ENCODE peak calls at places on chromosomes 7 and 10, in eight cellular contexts. J is aorta, M is Peyer's patch, N is fibroblast of lung, D is uterus, U is lower lobe of right lung, Z is mesendoderm, I is thoracic aorta. L is an unnamed sample. For H3K36me3 and H3K4me1, the result is how much of the 10 kb centered on the place peaks cover.

GRCh38 chr7:128135275-128136214 is 104.3 kb upstream of the LRRC4 start:
- DNase-seq in J (peak), M (peak), N (peak), D (peak), U (peak), Z (peak), I (no peak), L (peak)

GRCh38 chr7:36784991-36785940 is 61.0 kb upstream of the AOAH start:
- DNase-seq in J (peak), M (no peak), N (no peak), D (no peak), U (peak), Z (no peak), I (no peak), L (peak)

GRCh38 chr7:29288534-29289091 is 94.0 kb downstream of the CHN2 start:
- DNase-seq in J (no peak), M (no peak), N (no peak), D (no peak), U (no peak), Z (no peak), I (no peak), L (no peak)

GRCh38 chr7:92695308-92696261 is 105.4 kb upstream of the FAM133B start:
- DNase-seq in J (no peak), M (peak), N (peak), D (peak), U (peak), Z (peak), I (no peak), L (peak)

GRCh38 chr7:155298288-155298833 is 683 bp downstream of the INSIG1 start:
- DNase-seq in J (no peak), M (no peak), N (no peak), D (no peak), U (no peak), Z (peak), I (no peak), L (no peak)

GRCh38 chr7:108016841-108017775 is 14.1 kb upstream of the LAMB1 start:
- DNase-seq in J (no peak), M (no peak), N (peak), D (no peak), U (no peak), Z (no peak), I (no peak), L (no peak)

GRCh38 chr7:150383710-150384397 is 4.7 kb downstream of the ZNF775 start:
- DNase-seq in J (no peak), M (peak), N (no peak), D (no peak), U (no peak), Z (peak), I (no peak), L (no peak)

GRCh38 chr7:83212883-83213282 is 50.2 kb upstream of the PCLO start:
- DNase-seq in J (no peak), M (no peak), N (no peak), D (no peak), U (no peak), Z (no peak), I (no peak), L (no peak)

GRCh38 chr7:33109758-33110238 is 594 bp upstream of the RP9 start:
- DNase-seq in J (no peak), M (no peak), N (no peak), D (no peak), U (no peak), Z (no peak), I (no peak), L (no peak)

GRCh38 chr7:40455485-40455884 is 320.7 kb downstream of the SUGCT start:
- DNase-seq in J (no peak), M (no peak), N (peak), D (no peak), U (no peak), Z (no peak), I (no peak), L (no peak)

GRCh38 chr10:77391605-77392235 is 245.9 kb downstream of the KCNMA1 start:
- DNase-seq in J (peak), M (peak), N (peak), D (peak), U (peak), Z (peak), I (peak), L (peak)

GRCh38 chr7:99123571-99124033 is 20.3 kb downstream of the SMURF1 start:
- DNase-seq in J (no peak), M (no peak), N (peak), D (no peak), U (no peak), Z (no peak), I (no peak), L (no peak)

GRCh38 chr7:141979611-141980010 is 6.0 kb upstream of the TAS2R38 start:
- DNase-seq in J (no peak), M (no peak), N (no peak), D (no peak), U (no peak), Z (no peak), I (no peak), L (no peak)

GRCh38 chr10:97499561-97500296 is 1.0 kb downstream of the UBTD1 start:
- DNase-seq in J (peak), M (no peak), N (peak), D (peak), U (peak), Z (peak), I (peak), L (peak)

GRCh38 chr10:111560042-111560441 is 483.2 kb downstream of the ADRA2A start:
- DNase-seq in J (no peak), M (no peak), N (no peak), D (no peak), U (no peak), Z (no peak), I (no peak), L (no peak)

GRCh38 chr7:55020481-55020871 is 1.7 kb downstream of the EGFR start:
- DNase-seq in J (no peak), M (no peak), N (peak), D (peak), U (peak), Z (no peak), I (no peak), L (peak)

GRCh38 chr7:1969459-1970284 is 263.1 kb downstream of the MAD1L1 start:
- DNase-seq in J (peak), M (no peak), N (no peak), D (no peak), U (peak), Z (no peak), I (no peak), L (no peak)

GRCh38 chr10:22770270-22770669 is 55.9 kb upstream of the PIP4K2A start:
- DNase-seq in J (no peak), M (no peak), N (no peak), D (no peak), U (no peak), Z (no peak), I (no peak), L (no peak)

GRCh38 chr7:108066486-108066885 is 63.5 kb upstream of the LAMB1 start:
- DNase-seq in J (no peak), M (no peak), N (no peak), D (no peak), U (no peak), Z (no peak), I (no peak), L (no peak)

GRCh38 chr10:110613341-110613995 is 30.7 kb upstream of the RBM20 start:
- DNase-seq in J (no peak), M (no peak), N (no peak), D (no peak), U (no peak), Z (peak), I (no peak), L (no peak)

GRCh38 chr10:113049881-113050280 is 99.8 kb downstream of the TCF7L2 start:
- DNase-seq in J (no peak), M (no peak), N (no peak), D (no peak), U (no peak), Z (no peak), I (no peak), L (no peak)

GRCh38 chr7:38068461-38068860 is 109.6 kb upstream of the STARD3NL start:
- DNase-seq in J (no peak), M (no peak), N (no peak), D (no peak), U (no peak), Z (no peak), I (no peak), L (no peak)

GRCh38 chr7:13016633-13017324 is 329.3 kb downstream of the ARL4A start:
- DNase-seq in J (no peak), M (no peak), N (peak), D (no peak), U (no peak), Z (peak), I (no peak), L (no peak)

GRCh38 chr10:83991986-83992753 is 147.1 kb upstream of the GHITM start:
- DNase-seq in J (no peak), M (no peak), N (no peak), D (no peak), U (no peak), Z (peak), I (no peak), L (no peak)

GRCh38 chr10:97771055-97771811 is 566 bp downstream of the SFRP5 start:
- DNase-seq in J (no peak), M (peak), N (peak), D (no peak), U (no peak), Z (peak), I (no peak), L (no peak)

GRCh38 chr7:39353615-39354376 is 212.4 kb upstream of the YAE1 start:
- DNase-seq in J (peak), M (no peak), N (peak), D (peak), U (peak), Z (peak), I (no peak), L (peak)

GRCh38 chr7:139995034-139995915 is 67.5 kb downstream of the PARP12 start:
- DNase-seq in J (no peak), M (no peak), N (peak), D (peak), U (no peak), Z (no peak), I (no peak), L (peak)

GRCh38 chr7:42097756-42098155 is 139.3 kb downstream of the GLI3 start:
- DNase-seq in J (no peak), M (no peak), N (peak), D (no peak), U (no peak), Z (peak), I (no peak), L (no peak)

GRCh38 chr7:132618271-132618955 is 42.1 kb upstream of the PLXNA4 start:
- DNase-seq in J (no peak), M (no peak), N (no peak), D (no peak), U (no peak), Z (peak), I (no peak), L (no peak)

GRCh38 chr7:24882989-24883631 is 96.9 kb downstream of the OSBPL3 start:
- DNase-seq in J (peak), M (no peak), N (peak), D (peak), U (no peak), Z (no peak), I (no peak), L (peak)

GRCh38 chr7:128796325-128796724 is 4.6 kb downstream of the CCDC136 start:
- DNase-seq in J (no peak), M (no peak), N (peak), D (no peak), U (no peak), Z (no peak), I (no peak), L (no peak)

GRCh38 chr7:132485600-132486594 is 90.4 kb downstream of the PLXNA4 start:
- DNase-seq in J (peak), M (no peak), N (peak), D (peak), U (no peak), Z (no peak), I (peak), L (peak)

GRCh38 chr10:18204050-18204449 is 63.8 kb downstream of the CACNB2 start:
- DNase-seq in J (no peak), M (no peak), N (peak), D (no peak), U (no peak), Z (no peak), I (no peak), L (no peak)

GRCh38 chr10:11934262-11934661 is 108.3 kb downstream of the UPF2 start:
- DNase-seq in J (no peak), M (no peak), N (no peak), D (no peak), U (no peak), Z (no peak), I (no peak), L (no peak)

GRCh38 chr10:10830316-10831061 is 187.2 kb upstream of the CELF2 start:
- DNase-seq in J (no peak), M (no peak), N (peak), D (no peak), U (no peak), Z (no peak), I (no peak), L (no peak)

GRCh38 chr10:101602767-101603398 is 14.8 kb downstream of the DPCD start:
- DNase-seq in J (peak), M (peak), N (peak), D (peak), U (peak), Z (peak), I (no peak), L (peak)

GRCh38 chr7:122306320-122307227 is 2.0 kb upstream of the FEZF1 start:
- DNase-seq in J (no peak), M (no peak), N (no peak), D (no peak), U (no peak), Z (peak), I (no peak), L (no peak)
- H3K36me3 ChIP-seq in J (under half), M (under half), N (under half), D (under half), U (under half), Z (under half), I (under half), L (under half)

DNA sequence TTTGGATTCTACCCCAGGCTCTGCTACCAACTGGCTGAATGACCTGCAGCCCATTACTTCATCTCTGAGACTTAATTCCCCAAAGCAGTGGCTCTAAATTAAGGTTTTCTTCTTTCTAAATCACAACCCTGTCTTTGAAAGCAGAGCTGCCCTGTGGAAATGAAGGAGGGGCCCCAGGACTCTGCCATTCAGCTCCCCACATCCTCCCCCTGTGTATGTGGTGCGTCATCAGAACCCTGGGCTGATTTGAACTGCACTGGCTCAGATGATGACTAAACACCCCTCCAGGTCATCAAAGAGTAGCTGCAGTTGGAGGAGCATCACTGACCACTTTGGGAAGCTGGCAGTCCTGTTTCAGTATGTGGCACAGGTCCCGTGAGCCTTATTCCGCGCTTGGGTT is 46.6 kb downstream of the BPGM start:
- DNase-seq in J (peak), M (no peak), N (peak), D (peak), U (no peak), Z (no peak), I (peak), L (no peak)
- H3K4me1 ChIP-seq in J (under half), M (under half), N (under half), D (under half), U (under half), Z (under half), I (under half), L (under half)

GRCh38 chr7:123689250-123689649 is 33.6 kb downstream of the LMOD2 start:
- DNase-seq in J (no peak), M (no peak), N (no peak), D (no peak), U (no peak), Z (no peak), I (no peak), L (no peak)

GRCh38 chr7:123690550-123690949 is 34.9 kb downstream of the LMOD2 start:
- DNase-seq in J (no peak), M (no peak), N (no peak), D (no peak), U (no peak), Z (no peak), I (no peak), L (no peak)

GRCh38 chr7:123687727-123688126 is 32.1 kb downstream of the LMOD2 start:
- DNase-seq in J (no peak), M (no peak), N (no peak), D (no peak), U (no peak), Z (no peak), I (no peak), L (no peak)

GRCh38 chr7:123687161-123687560 is 31.5 kb downstream of the LMOD2 start:
- DNase-seq in J (no peak), M (no peak), N (no peak), D (no peak), U (no peak), Z (no peak), I (no peak), L (no peak)

GRCh38 chr7:123692471-123692877 is 36.8 kb downstream of the LMOD2 start:
- DNase-seq in J (no peak), M (no peak), N (no peak), D (no peak), U (no peak), Z (peak), I (no peak), L (no peak)
- H3K36me3 ChIP-seq in J (under half), M (half or more), N (under half), D (under half), U (half or more), Z (under half), I (under half), L (half or more)

GRCh38 chr7:50662059-50662689 is 97.0 kb upstream of the DDC start:
- DNase-seq in J (no peak), M (no peak), N (no peak), D (no peak), U (no peak), Z (no peak), I (no peak), L (no peak)
- H3K4me1 ChIP-seq in J (under half), M (under half), N (under half), D (under half), U (half or more), Z (under half), I (half or more), L (half or more)

GRCh38 chr7:77378584-77378983 is 37.6 kb downstream of the GSAP start:
- DNase-seq in J (no peak), M (no peak), N (no peak), D (no peak), U (no peak), Z (no peak), I (no peak), L (no peak)

GRCh38 chr7:77388055-77388454 is 28.1 kb downstream of the GSAP start:
- DNase-seq in J (no peak), M (no peak), N (no peak), D (no peak), U (no peak), Z (no peak), I (no peak), L (no peak)

GRCh38 chr7:77386165-77386824 is 29.9 kb downstream of the GSAP start:
- DNase-seq in J (no peak), M (no peak), N (no peak), D (no peak), U (no peak), Z (no peak), I (no peak), L (no peak)

GRCh38 chr7:77383333-77383740 is 32.8 kb downstream of the GSAP start:
- DNase-seq in J (no peak), M (no peak), N (peak), D (no peak), U (no peak), Z (no peak), I (no peak), L (no peak)

DNA sequence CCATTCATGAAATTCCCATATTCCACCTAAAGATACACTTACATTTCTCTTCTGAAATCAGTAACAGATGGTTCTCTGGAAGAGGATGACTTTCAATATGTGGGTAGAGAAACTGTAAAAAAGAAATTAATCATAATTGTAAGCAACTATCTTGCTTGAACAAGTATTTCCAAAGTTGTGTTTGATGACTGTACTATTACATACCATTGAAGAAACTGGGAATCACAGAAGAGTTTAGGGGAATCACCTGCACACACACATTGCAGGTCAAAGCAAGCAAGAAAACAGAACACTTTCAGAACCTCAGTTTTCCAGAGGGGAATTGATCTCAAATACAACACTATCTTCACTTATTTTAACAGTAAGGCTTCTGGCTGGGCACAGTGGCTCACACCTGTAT is 33.6 kb downstream of the GSAP start:
- DNase-seq in J (no peak), M (no peak), N (no peak), D (no peak), U (no peak), Z (no peak), I (no peak), L (no peak)
- H3K36me3 ChIP-seq in J (under half), M (under half), N (under half), D (under half), U (half or more), Z (under half), I (under half), L (under half)

GRCh38 chr10:122290833-122291532 is 19.9 kb downstream of the BTBD16 start:
- DNase-seq in J (no peak), M (no peak), N (no peak), D (no peak), U (no peak), Z (no peak), I (no peak), L (no peak)

GRCh38 chr10:122288917-122289316 is 17.8 kb downstream of the BTBD16 start:
- DNase-seq in J (no peak), M (no peak), N (no peak), D (no peak), U (no peak), Z (no peak), I (no peak), L (no peak)

GRCh38 chr10:122291739-122292138 is 20.6 kb downstream of the BTBD16 start:
- DNase-seq in J (no peak), M (no peak), N (no peak), D (no peak), U (no peak), Z (no peak), I (no peak), L (no peak)

GRCh38 chr10:122292376-122292775 is 21.3 kb downstream of the BTBD16 start:
- DNase-seq in J (no peak), M (no peak), N (no peak), D (no peak), U (no peak), Z (no peak), I (no peak), L (no peak)

GRCh38 chr10:122290334-122290733 is 19.2 kb downstream of the BTBD16 start:
- DNase-seq in J (no peak), M (no peak), N (no peak), D (no peak), U (no peak), Z (no peak), I (no peak), L (no peak)
- H3K4me1 ChIP-seq in J (under half), M (under half), N (under half), D (under half), U (under half), Z (under half), I (under half), L (under half)

GRCh38 chr7:45071528-45071927 is 17.2 kb downstream of the NACAD start:
- DNase-seq in J (no peak), M (no peak), N (no peak), D (no peak), U (no peak), Z (no peak), I (no peak), L (no peak)
- H3K36me3 ChIP-seq in J (under half), M (half or more), N (under half), D (under half), U (half or more), Z (under half), I (half or more), L (half or more)

DNA sequence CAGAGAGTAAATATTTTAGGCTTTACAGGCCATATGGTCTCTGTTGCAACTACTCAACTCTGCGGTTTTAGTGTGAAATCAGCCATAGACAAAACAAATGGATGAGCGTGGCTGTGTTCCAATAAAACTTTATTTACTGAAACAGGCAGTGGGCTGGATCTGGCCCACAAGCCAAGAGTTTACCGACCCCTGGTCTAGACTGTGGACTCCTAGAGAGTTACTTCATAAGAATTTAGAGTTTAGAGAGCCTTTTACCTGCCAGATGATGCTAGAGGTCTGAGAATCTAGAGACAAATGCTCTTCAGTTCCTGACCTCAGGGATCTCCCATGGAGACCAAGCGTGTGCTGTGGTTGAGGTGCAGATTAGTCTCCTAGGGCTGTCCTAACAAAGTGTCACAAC is 174.8 kb downstream of the PTEN start:
- DNase-seq in J (no peak), M (no peak), N (peak), D (no peak), U (no peak), Z (no peak), I (no peak), L (no peak)
- H3K4me1 ChIP-seq in J (under half), M (under half), N (under half), D (under half), U (under half), Z (under half), I (under half), L (under half)

GRCh38 chr7:77655836-77656455 is 40.3 kb upstream of the RSBN1L start:
- DNase-seq in J (no peak), M (no peak), N (no peak), D (no peak), U (no peak), Z (no peak), I (no peak), L (no peak)
- H3K36me3 ChIP-seq in J (under half), M (under half), N (under half), D (under half), U (half or more), Z (under half), I (under half), L (under half)

L was measured in left ventricle myocardium inferior.